ENCODE peak calls at places on chromosomes 2 and 18, in nine cellular contexts. One of them, this sample, is unnamed.

GRCh38 chr18:22816266-22817176 is 116.6 kb upstream of the RBBP8 start:
- DNase-seq in Peyer's patch: peak; percentile 78
- DNase-seq in C1 segment of cervical spinal cord: no peak
- DNase-seq in activated CD4-positive, alpha-beta T cell treated with anti-CD3 and anti-CD28 coated beads, Interleukin-2, amount 50 U/mL, for 1 hour: no peak
- DNase-seq in ELR: no peak
- DNase-seq in posterior cingulate gyrus: no peak
- DNase-seq in stimulated activated CD8-positive, alpha-beta memory T cell treated with anti-CD3 and anti-CD28 coated beads, Interleukin-15, amount 100 ng/mL, for 24 hours: no peak
- DNase-seq in AG04450: no peak
- DNase-seq in keratinocyte: no peak
- DNase-seq in this sample: no peak

GRCh38 chr2:231185886-231186285 is 12.5 kb upstream of the ARMC9 start:
- DNase-seq in Peyer's patch: no peak
- DNase-seq in C1 segment of cervical spinal cord: no peak
- DNase-seq in activated CD4-positive, alpha-beta T cell treated with anti-CD3 and anti-CD28 coated beads, Interleukin-2, amount 50 U/mL, for 1 hour: no peak
- DNase-seq in ELR: no peak
- DNase-seq in posterior cingulate gyrus: no peak
- DNase-seq in stimulated activated CD8-positive, alpha-beta memory T cell treated with anti-CD3 and anti-CD28 coated beads, Interleukin-15, amount 100 ng/mL, for 24 hours: no peak
- DNase-seq in AG04450: no peak
- DNase-seq in keratinocyte: no peak
- DNase-seq in this sample: no peak

GRCh38 chr2:15115786-15116185 is 445.3 kb downstream of the NBAS start:
- DNase-seq in Peyer's patch: no peak
- DNase-seq in C1 segment of cervical spinal cord: no peak
- DNase-seq in activated CD4-positive, alpha-beta T cell treated with anti-CD3 and anti-CD28 coated beads, Interleukin-2, amount 50 U/mL, for 1 hour: no peak
- DNase-seq in ELR: no peak
- DNase-seq in posterior cingulate gyrus: no peak
- DNase-seq in stimulated activated CD8-positive, alpha-beta memory T cell treated with anti-CD3 and anti-CD28 coated beads, Interleukin-15, amount 100 ng/mL, for 24 hours: no peak
- DNase-seq in AG04450: no peak
- DNase-seq in keratinocyte: no peak
- DNase-seq in this sample: no peak

GRCh38 chr2:233381013-233381995 is 27.0 kb downstream of the DGKD start:
- DNase-seq in Peyer's patch: no peak
- DNase-seq in C1 segment of cervical spinal cord: no peak
- DNase-seq in activated CD4-positive, alpha-beta T cell treated with anti-CD3 and anti-CD28 coated beads, Interleukin-2, amount 50 U/mL, for 1 hour: no peak
- DNase-seq in ELR: peak; percentile 10
- DNase-seq in posterior cingulate gyrus: no peak
- DNase-seq in stimulated activated CD8-positive, alpha-beta memory T cell treated with anti-CD3 and anti-CD28 coated beads, Interleukin-15, amount 100 ng/mL, for 24 hours: no peak
- DNase-seq in AG04450: no peak
- DNase-seq in keratinocyte: no peak
- DNase-seq in this sample: no peak

GRCh38 chr2:202237787-202238233 is 587 bp downstream of the SUMO1 start:
- DNase-seq in Peyer's patch: peak; percentile 62
- DNase-seq in C1 segment of cervical spinal cord: no peak
- DNase-seq in activated CD4-positive, alpha-beta T cell treated with anti-CD3 and anti-CD28 coated beads, Interleukin-2, amount 50 U/mL, for 1 hour: peak; percentile 20
- DNase-seq in ELR: peak; percentile 76
- DNase-seq in posterior cingulate gyrus: peak; percentile 91
- DNase-seq in stimulated activated CD8-positive, alpha-beta memory T cell treated with anti-CD3 and anti-CD28 coated beads, Interleukin-15, amount 100 ng/mL, for 24 hours: no peak
- DNase-seq in AG04450: no peak
- DNase-seq in keratinocyte: no peak
- DNase-seq in this sample: peak; percentile 64

GRCh38 chr2:105857076-105857740 is 112.5 kb downstream of the NCK2 start:
- DNase-seq in Peyer's patch: no peak
- DNase-seq in C1 segment of cervical spinal cord: no peak
- DNase-seq in activated CD4-positive, alpha-beta T cell treated with anti-CD3 and anti-CD28 coated beads, Interleukin-2, amount 50 U/mL, for 1 hour: peak; percentile 35
- DNase-seq in ELR: no peak
- DNase-seq in posterior cingulate gyrus: peak; percentile 91
- DNase-seq in stimulated activated CD8-positive, alpha-beta memory T cell treated with anti-CD3 and anti-CD28 coated beads, Interleukin-15, amount 100 ng/mL, for 24 hours: no peak
- DNase-seq in AG04450: no peak
- DNase-seq in keratinocyte: no peak
- DNase-seq in this sample: no peak

GRCh38 chr2:189350515-189351209 is 90.6 kb upstream of the WDR75 start:
- DNase-seq in Peyer's patch: no peak
- DNase-seq in C1 segment of cervical spinal cord: no peak
- DNase-seq in activated CD4-positive, alpha-beta T cell treated with anti-CD3 and anti-CD28 coated beads, Interleukin-2, amount 50 U/mL, for 1 hour: no peak
- DNase-seq in ELR: peak; percentile 44
- DNase-seq in posterior cingulate gyrus: no peak
- DNase-seq in stimulated activated CD8-positive, alpha-beta memory T cell treated with anti-CD3 and anti-CD28 coated beads, Interleukin-15, amount 100 ng/mL, for 24 hours: no peak
- DNase-seq in AG04450: peak; percentile 60
- DNase-seq in keratinocyte: no peak
- DNase-seq in this sample: no peak

GRCh38 chr18:32469691-32470131 is 971 bp downstream of the GAREM1 start:
- DNase-seq in Peyer's patch: no peak
- DNase-seq in C1 segment of cervical spinal cord: no peak
- DNase-seq in activated CD4-positive, alpha-beta T cell treated with anti-CD3 and anti-CD28 coated beads, Interleukin-2, amount 50 U/mL, for 1 hour: no peak
- DNase-seq in ELR: no peak
- DNase-seq in posterior cingulate gyrus: no peak
- DNase-seq in stimulated activated CD8-positive, alpha-beta memory T cell treated with anti-CD3 and anti-CD28 coated beads, Interleukin-15, amount 100 ng/mL, for 24 hours: no peak
- DNase-seq in AG04450: no peak
- DNase-seq in keratinocyte: no peak
- DNase-seq in this sample: peak; percentile 27

GRCh38 chr18:12679183-12679786 is 21.4 kb upstream of the SPIRE1 start:
- DNase-seq in Peyer's patch: no peak
- DNase-seq in C1 segment of cervical spinal cord: no peak
- DNase-seq in activated CD4-positive, alpha-beta T cell treated with anti-CD3 and anti-CD28 coated beads, Interleukin-2, amount 50 U/mL, for 1 hour: no peak
- DNase-seq in ELR: peak; percentile 60
- DNase-seq in posterior cingulate gyrus: peak; percentile 80
- DNase-seq in stimulated activated CD8-positive, alpha-beta memory T cell treated with anti-CD3 and anti-CD28 coated beads, Interleukin-15, amount 100 ng/mL, for 24 hours: no peak
- DNase-seq in AG04450: no peak
- DNase-seq in keratinocyte: no peak
- DNase-seq in this sample: no peak

GRCh38 chr2:196277002-196277401 is 105.6 kb upstream of the STK17B start:
- DNase-seq in Peyer's patch: no peak
- DNase-seq in C1 segment of cervical spinal cord: no peak
- DNase-seq in activated CD4-positive, alpha-beta T cell treated with anti-CD3 and anti-CD28 coated beads, Interleukin-2, amount 50 U/mL, for 1 hour: peak; percentile 28
- DNase-seq in ELR: peak; percentile 73
- DNase-seq in posterior cingulate gyrus: no peak
- DNase-seq in stimulated activated CD8-positive, alpha-beta memory T cell treated with anti-CD3 and anti-CD28 coated beads, Interleukin-15, amount 100 ng/mL, for 24 hours: no peak
- DNase-seq in AG04450: no peak
- DNase-seq in keratinocyte: no peak
- DNase-seq in this sample: no peak

GRCh38 chr2:144341538-144341937 is 178.4 kb downstream of the ZEB2 start:
- DNase-seq in Peyer's patch: no peak
- DNase-seq in C1 segment of cervical spinal cord: no peak
- DNase-seq in activated CD4-positive, alpha-beta T cell treated with anti-CD3 and anti-CD28 coated beads, Interleukin-2, amount 50 U/mL, for 1 hour: no peak
- DNase-seq in ELR: no peak
- DNase-seq in posterior cingulate gyrus: no peak
- DNase-seq in stimulated activated CD8-positive, alpha-beta memory T cell treated with anti-CD3 and anti-CD28 coated beads, Interleukin-15, amount 100 ng/mL, for 24 hours: no peak
- DNase-seq in AG04450: no peak
- DNase-seq in keratinocyte: no peak
- DNase-seq in this sample: no peak

GRCh38 chr18:23092121-23092520 is 43.2 kb upstream of the CABLES1 start:
- DNase-seq in Peyer's patch: no peak
- DNase-seq in C1 segment of cervical spinal cord: no peak
- DNase-seq in activated CD4-positive, alpha-beta T cell treated with anti-CD3 and anti-CD28 coated beads, Interleukin-2, amount 50 U/mL, for 1 hour: no peak
- DNase-seq in ELR: no peak
- DNase-seq in posterior cingulate gyrus: no peak
- DNase-seq in stimulated activated CD8-positive, alpha-beta memory T cell treated with anti-CD3 and anti-CD28 coated beads, Interleukin-15, amount 100 ng/mL, for 24 hours: no peak
- DNase-seq in AG04450: no peak
- DNase-seq in keratinocyte: no peak
- DNase-seq in this sample: no peak

GRCh38 chr2:191894681-191895147 is 47.8 kb upstream of the CAVIN2 start:
- DNase-seq in Peyer's patch: no peak
- DNase-seq in C1 segment of cervical spinal cord: no peak
- DNase-seq in activated CD4-positive, alpha-beta T cell treated with anti-CD3 and anti-CD28 coated beads, Interleukin-2, amount 50 U/mL, for 1 hour: no peak
- DNase-seq in ELR: peak; percentile 95
- DNase-seq in posterior cingulate gyrus: no peak
- DNase-seq in stimulated activated CD8-positive, alpha-beta memory T cell treated with anti-CD3 and anti-CD28 coated beads, Interleukin-15, amount 100 ng/mL, for 24 hours: no peak
- DNase-seq in AG04450: peak; percentile 27
- DNase-seq in keratinocyte: peak; percentile 68
- DNase-seq in this sample: no peak

GRCh38 chr2:98314251-98314650 is 32.0 kb upstream of the CNGA3 start:
- DNase-seq in Peyer's patch: no peak
- DNase-seq in C1 segment of cervical spinal cord: no peak
- DNase-seq in activated CD4-positive, alpha-beta T cell treated with anti-CD3 and anti-CD28 coated beads, Interleukin-2, amount 50 U/mL, for 1 hour: no peak
- DNase-seq in ELR: no peak
- DNase-seq in posterior cingulate gyrus: no peak
- DNase-seq in stimulated activated CD8-positive, alpha-beta memory T cell treated with anti-CD3 and anti-CD28 coated beads, Interleukin-15, amount 100 ng/mL, for 24 hours: no peak
- DNase-seq in AG04450: no peak
- DNase-seq in keratinocyte: no peak
- DNase-seq in this sample: no peak

GRCh38 chr2:30472326-30472725 is 25.3 kb downstream of the LCLAT1 start:
- DNase-seq in Peyer's patch: no peak
- DNase-seq in C1 segment of cervical spinal cord: no peak
- DNase-seq in activated CD4-positive, alpha-beta T cell treated with anti-CD3 and anti-CD28 coated beads, Interleukin-2, amount 50 U/mL, for 1 hour: no peak
- DNase-seq in ELR: no peak
- DNase-seq in posterior cingulate gyrus: no peak
- DNase-seq in stimulated activated CD8-positive, alpha-beta memory T cell treated with anti-CD3 and anti-CD28 coated beads, Interleukin-15, amount 100 ng/mL, for 24 hours: no peak
- DNase-seq in AG04450: no peak
- DNase-seq in keratinocyte: no peak
- DNase-seq in this sample: no peak

GRCh38 chr2:101771226-101771906 is 73.9 kb downstream of the MAP4K4 start:
- DNase-seq in Peyer's patch: no peak
- DNase-seq in C1 segment of cervical spinal cord: no peak
- DNase-seq in activated CD4-positive, alpha-beta T cell treated with anti-CD3 and anti-CD28 coated beads, Interleukin-2, amount 50 U/mL, for 1 hour: no peak
- DNase-seq in ELR: no peak
- DNase-seq in posterior cingulate gyrus: no peak
- DNase-seq in stimulated activated CD8-positive, alpha-beta memory T cell treated with anti-CD3 and anti-CD28 coated beads, Interleukin-15, amount 100 ng/mL, for 24 hours: no peak
- DNase-seq in AG04450: no peak
- DNase-seq in keratinocyte: no peak
- DNase-seq in this sample: no peak

GRCh38 chr2:237184192-237184922 is 98.7 kb downstream of the COPS8 start:
- DNase-seq in Peyer's patch: no peak
- DNase-seq in C1 segment of cervical spinal cord: no peak
- DNase-seq in activated CD4-positive, alpha-beta T cell treated with anti-CD3 and anti-CD28 coated beads, Interleukin-2, amount 50 U/mL, for 1 hour: no peak
- DNase-seq in ELR: peak; percentile 98
- DNase-seq in posterior cingulate gyrus: no peak
- DNase-seq in stimulated activated CD8-positive, alpha-beta memory T cell treated with anti-CD3 and anti-CD28 coated beads, Interleukin-15, amount 100 ng/mL, for 24 hours: no peak
- DNase-seq in AG04450: peak; percentile 86
- DNase-seq in keratinocyte: no peak
- DNase-seq in this sample: no peak

GRCh38 chr18:63207154-63207790 is 112.3 kb downstream of the BCL2 start:
- DNase-seq in Peyer's patch: no peak
- DNase-seq in C1 segment of cervical spinal cord: no peak
- DNase-seq in activated CD4-positive, alpha-beta T cell treated with anti-CD3 and anti-CD28 coated beads, Interleukin-2, amount 50 U/mL, for 1 hour: no peak
- DNase-seq in ELR: no peak
- DNase-seq in posterior cingulate gyrus: no peak
- DNase-seq in stimulated activated CD8-positive, alpha-beta memory T cell treated with anti-CD3 and anti-CD28 coated beads, Interleukin-15, amount 100 ng/mL, for 24 hours: no peak
- DNase-seq in AG04450: no peak
- DNase-seq in keratinocyte: no peak
- DNase-seq in this sample: no peak

GRCh38 chr2:11839916-11840315 is 93.5 kb downstream of the LPIN1 start:
- DNase-seq in Peyer's patch: no peak
- DNase-seq in C1 segment of cervical spinal cord: no peak
- DNase-seq in activated CD4-positive, alpha-beta T cell treated with anti-CD3 and anti-CD28 coated beads, Interleukin-2, amount 50 U/mL, for 1 hour: no peak
- DNase-seq in ELR: no peak
- DNase-seq in posterior cingulate gyrus: no peak
- DNase-seq in stimulated activated CD8-positive, alpha-beta memory T cell treated with anti-CD3 and anti-CD28 coated beads, Interleukin-15, amount 100 ng/mL, for 24 hours: no peak
- DNase-seq in AG04450: no peak
- DNase-seq in keratinocyte: no peak
- DNase-seq in this sample: no peak

GRCh38 chr2:230849633-230850357 is 14.9 kb upstream of the ITM2C start:
- DNase-seq in Peyer's patch: peak; percentile 74
- DNase-seq in C1 segment of cervical spinal cord: peak; percentile 34
- DNase-seq in activated CD4-positive, alpha-beta T cell treated with anti-CD3 and anti-CD28 coated beads, Interleukin-2, amount 50 U/mL, for 1 hour: peak; percentile 69
- DNase-seq in ELR: peak; percentile 47
- DNase-seq in posterior cingulate gyrus: no peak
- DNase-seq in stimulated activated CD8-positive, alpha-beta memory T cell treated with anti-CD3 and anti-CD28 coated beads, Interleukin-15, amount 100 ng/mL, for 24 hours: peak; percentile 65
- DNase-seq in AG04450: no peak
- DNase-seq in keratinocyte: no peak
- DNase-seq in this sample: peak; percentile 77

GRCh38 chr2:114009125-114009923 is 119.4 kb downstream of the ACTR3 start:
- DNase-seq in Peyer's patch: no peak
- DNase-seq in C1 segment of cervical spinal cord: no peak
- DNase-seq in activated CD4-positive, alpha-beta T cell treated with anti-CD3 and anti-CD28 coated beads, Interleukin-2, amount 50 U/mL, for 1 hour: no peak
- DNase-seq in ELR: no peak
- DNase-seq in posterior cingulate gyrus: no peak
- DNase-seq in stimulated activated CD8-positive, alpha-beta memory T cell treated with anti-CD3 and anti-CD28 coated beads, Interleukin-15, amount 100 ng/mL, for 24 hours: no peak
- DNase-seq in AG04450: no peak
- DNase-seq in keratinocyte: no peak
- DNase-seq in this sample: no peak

GRCh38 chr2:142291964-142292363 is 161.1 kb upstream of the LRP1B start:
- DNase-seq in Peyer's patch: no peak
- DNase-seq in C1 segment of cervical spinal cord: no peak
- DNase-seq in activated CD4-positive, alpha-beta T cell treated with anti-CD3 and anti-CD28 coated beads, Interleukin-2, amount 50 U/mL, for 1 hour: no peak
- DNase-seq in ELR: peak; percentile 50
- DNase-seq in posterior cingulate gyrus: no peak
- DNase-seq in stimulated activated CD8-positive, alpha-beta memory T cell treated with anti-CD3 and anti-CD28 coated beads, Interleukin-15, amount 100 ng/mL, for 24 hours: no peak
- DNase-seq in AG04450: no peak
- DNase-seq in keratinocyte: no peak
- DNase-seq in this sample: no peak

GRCh38 chr18:12408247-12408869 is 629 bp downstream of the PRELID3A start:
- DNase-seq in Peyer's patch: no peak
- DNase-seq in C1 segment of cervical spinal cord: no peak
- DNase-seq in activated CD4-positive, alpha-beta T cell treated with anti-CD3 and anti-CD28 coated beads, Interleukin-2, amount 50 U/mL, for 1 hour: no peak
- DNase-seq in ELR: peak; percentile 30
- DNase-seq in posterior cingulate gyrus: peak; percentile 85
- DNase-seq in stimulated activated CD8-positive, alpha-beta memory T cell treated with anti-CD3 and anti-CD28 coated beads, Interleukin-15, amount 100 ng/mL, for 24 hours: no peak
- DNase-seq in AG04450: no peak
- DNase-seq in keratinocyte: no peak
- DNase-seq in this sample: no peak

GRCh38 chr2:119694994-119695521 is 16.1 kb downstream of the TMEM177 start:
- DNase-seq in Peyer's patch: no peak
- DNase-seq in C1 segment of cervical spinal cord: peak; percentile 11
- DNase-seq in activated CD4-positive, alpha-beta T cell treated with anti-CD3 and anti-CD28 coated beads, Interleukin-2, amount 50 U/mL, for 1 hour: peak; percentile 17
- DNase-seq in ELR: no peak
- DNase-seq in posterior cingulate gyrus: no peak
- DNase-seq in stimulated activated CD8-positive, alpha-beta memory T cell treated with anti-CD3 and anti-CD28 coated beads, Interleukin-15, amount 100 ng/mL, for 24 hours: no peak
- DNase-seq in AG04450: no peak
- DNase-seq in keratinocyte: no peak
- DNase-seq in this sample: no peak

GRCh38 chr2:10844083-10844482 is 31.5 kb upstream of the PDIA6 start:
- DNase-seq in Peyer's patch: peak; percentile 89
- DNase-seq in C1 segment of cervical spinal cord: no peak
- DNase-seq in activated CD4-positive, alpha-beta T cell treated with anti-CD3 and anti-CD28 coated beads, Interleukin-2, amount 50 U/mL, for 1 hour: no peak
- DNase-seq in ELR: peak; percentile 31
- DNase-seq in posterior cingulate gyrus: no peak
- DNase-seq in stimulated activated CD8-positive, alpha-beta memory T cell treated with anti-CD3 and anti-CD28 coated beads, Interleukin-15, amount 100 ng/mL, for 24 hours: no peak
- DNase-seq in AG04450: no peak
- DNase-seq in keratinocyte: peak; percentile 17
- DNase-seq in this sample: peak; percentile 80

GRCh38 chr2:111155610-111156009 is 34.9 kb downstream of the BCL2L11 start:
- DNase-seq in Peyer's patch: no peak
- DNase-seq in C1 segment of cervical spinal cord: peak; percentile 7
- DNase-seq in activated CD4-positive, alpha-beta T cell treated with anti-CD3 and anti-CD28 coated beads, Interleukin-2, amount 50 U/mL, for 1 hour: no peak
- DNase-seq in ELR: no peak
- DNase-seq in posterior cingulate gyrus: no peak
- DNase-seq in stimulated activated CD8-positive, alpha-beta memory T cell treated with anti-CD3 and anti-CD28 coated beads, Interleukin-15, amount 100 ng/mL, for 24 hours: no peak
- DNase-seq in AG04450: no peak
- DNase-seq in keratinocyte: peak; percentile 52
- DNase-seq in this sample: no peak

GRCh38 chr18:55781481-55781957 is 193.5 kb upstream of the TCF4 start:
- DNase-seq in Peyer's patch: no peak
- DNase-seq in C1 segment of cervical spinal cord: peak; percentile 38
- DNase-seq in activated CD4-positive, alpha-beta T cell treated with anti-CD3 and anti-CD28 coated beads, Interleukin-2, amount 50 U/mL, for 1 hour: no peak
- DNase-seq in ELR: peak; percentile 79
- DNase-seq in posterior cingulate gyrus: no peak
- DNase-seq in stimulated activated CD8-positive, alpha-beta memory T cell treated with anti-CD3 and anti-CD28 coated beads, Interleukin-15, amount 100 ng/mL, for 24 hours: no peak
- DNase-seq in AG04450: no peak
- DNase-seq in keratinocyte: no peak
- DNase-seq in this sample: peak; percentile 72

GRCh38 chr18:49183921-49184320 is 233.2 kb upstream of the SMAD7 start:
- DNase-seq in Peyer's patch: no peak
- DNase-seq in C1 segment of cervical spinal cord: no peak
- DNase-seq in activated CD4-positive, alpha-beta T cell treated with anti-CD3 and anti-CD28 coated beads, Interleukin-2, amount 50 U/mL, for 1 hour: no peak
- DNase-seq in ELR: peak; percentile 63
- DNase-seq in posterior cingulate gyrus: no peak
- DNase-seq in stimulated activated CD8-positive, alpha-beta memory T cell treated with anti-CD3 and anti-CD28 coated beads, Interleukin-15, amount 100 ng/mL, for 24 hours: no peak
- DNase-seq in AG04450: no peak
- DNase-seq in keratinocyte: no peak
- DNase-seq in this sample: peak; percentile 36

GRCh38 chr18:24176727-24177416 is 38.0 kb downstream of the CABYR start:
- DNase-seq in Peyer's patch: peak; percentile 53
- DNase-seq in C1 segment of cervical spinal cord: peak; percentile 72
- DNase-seq in activated CD4-positive, alpha-beta T cell treated with anti-CD3 and anti-CD28 coated beads, Interleukin-2, amount 50 U/mL, for 1 hour: peak; percentile 18
- DNase-seq in ELR: peak; percentile 71
- DNase-seq in posterior cingulate gyrus: peak; percentile 83
- DNase-seq in stimulated activated CD8-positive, alpha-beta memory T cell treated with anti-CD3 and anti-CD28 coated beads, Interleukin-15, amount 100 ng/mL, for 24 hours: peak; percentile 9
- DNase-seq in AG04450: peak; percentile 10
- DNase-seq in keratinocyte: peak; percentile 15
- DNase-seq in this sample: peak; percentile 86

GRCh38 chr2:149744845-149745244 is 157.3 kb upstream of the MMADHC start:
- DNase-seq in Peyer's patch: no peak
- DNase-seq in C1 segment of cervical spinal cord: no peak
- DNase-seq in activated CD4-positive, alpha-beta T cell treated with anti-CD3 and anti-CD28 coated beads, Interleukin-2, amount 50 U/mL, for 1 hour: no peak
- DNase-seq in ELR: peak; percentile 76
- DNase-seq in posterior cingulate gyrus: no peak
- DNase-seq in stimulated activated CD8-positive, alpha-beta memory T cell treated with anti-CD3 and anti-CD28 coated beads, Interleukin-15, amount 100 ng/mL, for 24 hours: no peak
- DNase-seq in AG04450: no peak
- DNase-seq in keratinocyte: no peak
- DNase-seq in this sample: no peak

GRCh38 chr2:134127496-134127895 is 126.4 kb upstream of the MGAT5 start:
- DNase-seq in Peyer's patch: peak; percentile 67
- DNase-seq in C1 segment of cervical spinal cord: no peak
- DNase-seq in activated CD4-positive, alpha-beta T cell treated with anti-CD3 and anti-CD28 coated beads, Interleukin-2, amount 50 U/mL, for 1 hour: peak; percentile 52
- DNase-seq in ELR: no peak
- DNase-seq in posterior cingulate gyrus: no peak
- DNase-seq in stimulated activated CD8-positive, alpha-beta memory T cell treated with anti-CD3 and anti-CD28 coated beads, Interleukin-15, amount 100 ng/mL, for 24 hours: no peak
- DNase-seq in AG04450: no peak
- DNase-seq in keratinocyte: no peak
- DNase-seq in this sample: no peak